ENCODE peak calls at places on chromosomes 11 and 22, in seven cellular contexts. One of them, this sample, is unnamed.

GRCh38 chr11:119373917-119374631 is 7.4 kb downstream of the USP2 start:
- DNase-seq in stimulated activated CD4-positive, alpha-beta T cell treated with anti-CD3 and anti-CD28 coated beads, Interleukin-4, amount 100 ng/mL, for 48 hours: peak
- DNase-seq in AG09309: peak
- DNase-seq in memory B cell: no peak
- DNase-seq in T follicular helper cell: no peak
- DNase-seq in dorsolateral prefrontal cortex: peak
- DNase-seq in CD4-positive, alpha-beta memory T cell: no peak
- DNase-seq in this sample: peak

GRCh38 chr11:116730568-116730967 is 42.2 kb downstream of the BUD13 start:
- DNase-seq in stimulated activated CD4-positive, alpha-beta T cell treated with anti-CD3 and anti-CD28 coated beads, Interleukin-4, amount 100 ng/mL, for 48 hours: no peak
- DNase-seq in AG09309: no peak
- DNase-seq in memory B cell: no peak
- DNase-seq in T follicular helper cell: no peak
- DNase-seq in dorsolateral prefrontal cortex: no peak
- DNase-seq in CD4-positive, alpha-beta memory T cell: no peak
- DNase-seq in this sample: no peak

GRCh38 chr22:21960200-21961126 is 7.8 kb upstream of the PPM1F start:
- DNase-seq in stimulated activated CD4-positive, alpha-beta T cell treated with anti-CD3 and anti-CD28 coated beads, Interleukin-4, amount 100 ng/mL, for 48 hours: no peak
- DNase-seq in AG09309: no peak
- DNase-seq in memory B cell: no peak
- DNase-seq in T follicular helper cell: no peak
- DNase-seq in dorsolateral prefrontal cortex: no peak
- DNase-seq in CD4-positive, alpha-beta memory T cell: no peak
- DNase-seq in this sample: no peak

GRCh38 chr11:45879803-45880685 is 5.4 kb upstream of the MAPK8IP1 start:
- DNase-seq in stimulated activated CD4-positive, alpha-beta T cell treated with anti-CD3 and anti-CD28 coated beads, Interleukin-4, amount 100 ng/mL, for 48 hours: no peak
- DNase-seq in AG09309: no peak
- DNase-seq in memory B cell: no peak
- DNase-seq in T follicular helper cell: no peak
- DNase-seq in dorsolateral prefrontal cortex: no peak
- DNase-seq in CD4-positive, alpha-beta memory T cell: no peak
- DNase-seq in this sample: no peak

GRCh38 chr11:2271327-2272240 is 1.2 kb upstream of the ASCL2 start:
- DNase-seq in stimulated activated CD4-positive, alpha-beta T cell treated with anti-CD3 and anti-CD28 coated beads, Interleukin-4, amount 100 ng/mL, for 48 hours: no peak
- DNase-seq in AG09309: no peak
- DNase-seq in memory B cell: no peak
- DNase-seq in T follicular helper cell: no peak
- DNase-seq in dorsolateral prefrontal cortex: no peak
- DNase-seq in CD4-positive, alpha-beta memory T cell: no peak
- DNase-seq in this sample: no peak

GRCh38 chr11:108561535-108561991 is 32.0 kb downstream of the EXPH5 start:
- DNase-seq in stimulated activated CD4-positive, alpha-beta T cell treated with anti-CD3 and anti-CD28 coated beads, Interleukin-4, amount 100 ng/mL, for 48 hours: no peak
- DNase-seq in AG09309: no peak
- DNase-seq in memory B cell: no peak
- DNase-seq in T follicular helper cell: no peak
- DNase-seq in dorsolateral prefrontal cortex: no peak
- DNase-seq in CD4-positive, alpha-beta memory T cell: no peak
- DNase-seq in this sample: no peak

GRCh38 chr22:44931766-44932165 is 78.0 kb downstream of the PHF21B start:
- DNase-seq in stimulated activated CD4-positive, alpha-beta T cell treated with anti-CD3 and anti-CD28 coated beads, Interleukin-4, amount 100 ng/mL, for 48 hours: no peak
- DNase-seq in AG09309: no peak
- DNase-seq in memory B cell: no peak
- DNase-seq in T follicular helper cell: no peak
- DNase-seq in dorsolateral prefrontal cortex: no peak
- DNase-seq in CD4-positive, alpha-beta memory T cell: no peak
- DNase-seq in this sample: no peak

GRCh38 chr11:109695696-109696095 is 273.7 kb downstream of the C11orf87 start:
- DNase-seq in stimulated activated CD4-positive, alpha-beta T cell treated with anti-CD3 and anti-CD28 coated beads, Interleukin-4, amount 100 ng/mL, for 48 hours: no peak
- DNase-seq in AG09309: no peak
- DNase-seq in memory B cell: no peak
- DNase-seq in T follicular helper cell: no peak
- DNase-seq in dorsolateral prefrontal cortex: no peak
- DNase-seq in CD4-positive, alpha-beta memory T cell: no peak
- DNase-seq in this sample: no peak

GRCh38 chr22:25027552-25027951 is 75.0 kb downstream of the KIAA1671 start:
- DNase-seq in stimulated activated CD4-positive, alpha-beta T cell treated with anti-CD3 and anti-CD28 coated beads, Interleukin-4, amount 100 ng/mL, for 48 hours: no peak
- DNase-seq in AG09309: no peak
- DNase-seq in memory B cell: no peak
- DNase-seq in T follicular helper cell: no peak
- DNase-seq in dorsolateral prefrontal cortex: no peak
- DNase-seq in CD4-positive, alpha-beta memory T cell: no peak
- DNase-seq in this sample: no peak

GRCh38 chr11:31487848-31488247 is 21.6 kb downstream of the IMMP1L start:
- DNase-seq in stimulated activated CD4-positive, alpha-beta T cell treated with anti-CD3 and anti-CD28 coated beads, Interleukin-4, amount 100 ng/mL, for 48 hours: no peak
- DNase-seq in AG09309: peak
- DNase-seq in memory B cell: no peak
- DNase-seq in T follicular helper cell: no peak
- DNase-seq in dorsolateral prefrontal cortex: no peak
- DNase-seq in CD4-positive, alpha-beta memory T cell: no peak
- DNase-seq in this sample: peak

GRCh38 chr11:85232559-85232958 is 394.6 kb downstream of the DLG2 start:
- DNase-seq in stimulated activated CD4-positive, alpha-beta T cell treated with anti-CD3 and anti-CD28 coated beads, Interleukin-4, amount 100 ng/mL, for 48 hours: no peak
- DNase-seq in AG09309: no peak
- DNase-seq in memory B cell: no peak
- DNase-seq in T follicular helper cell: no peak
- DNase-seq in dorsolateral prefrontal cortex: no peak
- DNase-seq in CD4-positive, alpha-beta memory T cell: no peak
- DNase-seq in this sample: no peak

GRCh38 chr11:73249858-73250773 is 22.0 kb upstream of the P2RY6 start:
- DNase-seq in stimulated activated CD4-positive, alpha-beta T cell treated with anti-CD3 and anti-CD28 coated beads, Interleukin-4, amount 100 ng/mL, for 48 hours: no peak
- DNase-seq in AG09309: no peak
- DNase-seq in memory B cell: no peak
- DNase-seq in T follicular helper cell: no peak
- DNase-seq in dorsolateral prefrontal cortex: no peak
- DNase-seq in CD4-positive, alpha-beta memory T cell: no peak
- DNase-seq in this sample: no peak

GRCh38 chr11:6911946-6912345 is 8.9 kb upstream of the OR2D3 start:
- DNase-seq in stimulated activated CD4-positive, alpha-beta T cell treated with anti-CD3 and anti-CD28 coated beads, Interleukin-4, amount 100 ng/mL, for 48 hours: no peak
- DNase-seq in AG09309: no peak
- DNase-seq in memory B cell: no peak
- DNase-seq in T follicular helper cell: no peak
- DNase-seq in dorsolateral prefrontal cortex: no peak
- DNase-seq in CD4-positive, alpha-beta memory T cell: no peak
- DNase-seq in this sample: no peak

GRCh38 chr22:23279781-23280180 is 99.5 kb downstream of the BCR start:
- DNase-seq in stimulated activated CD4-positive, alpha-beta T cell treated with anti-CD3 and anti-CD28 coated beads, Interleukin-4, amount 100 ng/mL, for 48 hours: no peak
- DNase-seq in AG09309: no peak
- DNase-seq in memory B cell: no peak
- DNase-seq in T follicular helper cell: no peak
- DNase-seq in dorsolateral prefrontal cortex: no peak
- DNase-seq in CD4-positive, alpha-beta memory T cell: no peak
- DNase-seq in this sample: no peak

GRCh38 chr11:11798586-11799438 is 43.0 kb upstream of the USP47 start:
- DNase-seq in stimulated activated CD4-positive, alpha-beta T cell treated with anti-CD3 and anti-CD28 coated beads, Interleukin-4, amount 100 ng/mL, for 48 hours: peak
- DNase-seq in AG09309: peak
- DNase-seq in memory B cell: peak
- DNase-seq in T follicular helper cell: peak
- DNase-seq in dorsolateral prefrontal cortex: peak
- DNase-seq in CD4-positive, alpha-beta memory T cell: peak
- DNase-seq in this sample: peak

GRCh38 chr11:124465368-124465767 is 19.9 kb upstream of the OR8B8 start:
- DNase-seq in stimulated activated CD4-positive, alpha-beta T cell treated with anti-CD3 and anti-CD28 coated beads, Interleukin-4, amount 100 ng/mL, for 48 hours: no peak
- DNase-seq in AG09309: no peak
- DNase-seq in memory B cell: no peak
- DNase-seq in T follicular helper cell: no peak
- DNase-seq in dorsolateral prefrontal cortex: no peak
- DNase-seq in CD4-positive, alpha-beta memory T cell: no peak
- DNase-seq in this sample: no peak

GRCh38 chr11:27673979-27674663 is 26.1 kb downstream of the BDNF start:
- DNase-seq in stimulated activated CD4-positive, alpha-beta T cell treated with anti-CD3 and anti-CD28 coated beads, Interleukin-4, amount 100 ng/mL, for 48 hours: no peak
- DNase-seq in AG09309: no peak
- DNase-seq in memory B cell: no peak
- DNase-seq in T follicular helper cell: no peak
- DNase-seq in dorsolateral prefrontal cortex: no peak
- DNase-seq in CD4-positive, alpha-beta memory T cell: no peak
- DNase-seq in this sample: no peak

This sample was measured in neural crest cell.